ENCODE peak calls at places on chromosomes 5 and 9, in four cellular contexts. O is hepatocyte; B is GM23248; A is CD8-positive, alpha-beta T cell. P is an unnamed sample. For H3K4me1 and H3K27me3, the result is how much of the 10 kb centered on the place peaks cover.

GRCh38 chr9:107480386-107480789 is 9.2 kb downstream of the KLF4 start:
- DNase-seq in O (peak), B (peak), A (no peak), P (no peak)

GRCh38 chr9:117344892-117345660 is 69.8 kb downstream of the ASTN2 start:
- DNase-seq in O (peak), B (no peak), A (no peak), P (no peak)

GRCh38 chr5:40672440-40672839 is 7.3 kb upstream of the PTGER4 start:
- DNase-seq in O (no peak), B (no peak), A (no peak), P (no peak)

GRCh38 chr9:81308404-81308803 is 380.9 kb downstream of the TLE1 start:
- DNase-seq in O (no peak), B (no peak), A (no peak), P (no peak)

GRCh38 chr5:180286-180918 is 10.9 kb upstream of the LRRC14B start:
- DNase-seq in O (no peak), B (no peak), A (no peak), P (no peak)

GRCh38 chr9:86671018-86671417 is 276.3 kb downstream of the GAS1 start:
- DNase-seq in O (no peak), B (no peak), A (no peak), P (no peak)

GRCh38 chr5:86137297-86137696 is 480.4 kb upstream of the COX7C start:
- DNase-seq in O (no peak), B (no peak), A (no peak), P (no peak)

GRCh38 chr9:126488310-126488709 is 125.4 kb upstream of the LMX1B start:
- DNase-seq in O (no peak), B (no peak), A (no peak), P (no peak)

DNA sequence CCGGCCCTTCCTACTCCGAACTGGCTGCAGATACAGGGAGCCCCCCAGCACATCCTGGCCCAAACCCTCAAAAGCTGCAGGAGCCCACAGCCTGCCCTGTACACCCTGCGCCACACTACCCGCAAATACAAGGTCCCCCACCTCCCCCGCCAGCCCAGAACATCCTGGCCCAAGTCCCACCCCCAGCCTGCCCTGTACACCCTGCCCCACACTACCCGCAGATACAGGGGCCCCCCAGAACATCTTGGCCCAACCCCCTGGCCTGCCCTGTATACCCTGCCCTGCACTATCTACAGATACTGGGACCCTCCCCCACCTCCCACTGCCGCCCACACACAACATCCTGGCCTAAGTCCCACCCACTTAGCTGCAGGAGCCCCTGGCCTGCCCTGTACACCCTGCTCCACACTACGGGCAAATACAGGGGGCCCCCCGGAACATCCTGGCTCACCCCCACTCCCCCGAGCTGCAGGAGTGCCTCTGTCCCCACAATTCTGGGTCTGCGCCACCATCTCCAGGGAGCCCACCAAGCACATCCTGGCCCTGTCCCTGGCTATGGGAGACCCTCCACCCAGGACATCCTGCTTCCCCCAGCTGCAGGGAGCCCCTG is 8.3 kb downstream of the LPCAT1 start:
- DNase-seq in O (no peak), B (no peak), A (peak), P (no peak)
- H3K27ac ChIP-seq in O (peak), B (peak), A (no peak), P (no peak)

DNA sequence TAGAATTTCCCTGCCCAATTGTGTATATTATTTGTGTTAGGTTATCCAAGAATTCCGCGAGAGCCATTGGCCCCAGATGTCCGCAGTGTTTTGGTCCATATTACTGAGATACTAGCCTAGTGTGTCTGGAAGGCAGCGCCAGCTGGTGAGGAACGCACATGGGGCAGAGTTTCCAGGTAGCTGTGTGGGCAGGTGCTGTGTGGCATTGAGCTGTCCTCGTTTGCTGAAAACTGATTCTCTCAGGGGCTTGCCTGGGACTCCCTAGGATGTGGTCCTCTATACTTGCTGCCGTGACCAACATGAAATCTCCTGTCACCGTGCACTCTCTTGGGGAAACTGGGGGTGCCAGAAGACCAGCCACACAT is 288.7 kb downstream of the FANCC start:
- DNase-seq in O (no peak), B (no peak), A (no peak), P (no peak)
- H3K4me1 ChIP-seq in O (half or more), B (half or more), A (under half), P (under half)

GRCh38 chr9:105146677-105147076 is 97.8 kb upstream of the SLC44A1 start:
- DNase-seq in O (no peak), B (no peak), A (no peak), P (no peak)
- H3K27me3 ChIP-seq in O (under half), B (under half), A (under half), P (under half)

GRCh38 chr5:179266291-179267070 is 78.8 kb downstream of the ADAMTS2 start:
- DNase-seq in O (peak), B (peak), A (no peak), P (no peak)

GRCh38 chr5:179263391-179264052 is 81.7 kb downstream of the ADAMTS2 start:
- DNase-seq in O (no peak), B (no peak), A (no peak), P (no peak)

GRCh38 chr5:179264053-179264540 is 81.2 kb downstream of the ADAMTS2 start:
- DNase-seq in O (no peak), B (no peak), A (no peak), P (no peak)

GRCh38 chr5:179265529-179266290 is 79.6 kb downstream of the ADAMTS2 start:
- DNase-seq in O (peak), B (peak), A (no peak), P (peak)

GRCh38 chr5:179264641-179265528 is 80.4 kb downstream of the ADAMTS2 start:
- DNase-seq in O (no peak), B (no peak), A (no peak), P (no peak)
- H3K27ac ChIP-seq in O (peak), B (peak), A (no peak), P (no peak)

DNA sequence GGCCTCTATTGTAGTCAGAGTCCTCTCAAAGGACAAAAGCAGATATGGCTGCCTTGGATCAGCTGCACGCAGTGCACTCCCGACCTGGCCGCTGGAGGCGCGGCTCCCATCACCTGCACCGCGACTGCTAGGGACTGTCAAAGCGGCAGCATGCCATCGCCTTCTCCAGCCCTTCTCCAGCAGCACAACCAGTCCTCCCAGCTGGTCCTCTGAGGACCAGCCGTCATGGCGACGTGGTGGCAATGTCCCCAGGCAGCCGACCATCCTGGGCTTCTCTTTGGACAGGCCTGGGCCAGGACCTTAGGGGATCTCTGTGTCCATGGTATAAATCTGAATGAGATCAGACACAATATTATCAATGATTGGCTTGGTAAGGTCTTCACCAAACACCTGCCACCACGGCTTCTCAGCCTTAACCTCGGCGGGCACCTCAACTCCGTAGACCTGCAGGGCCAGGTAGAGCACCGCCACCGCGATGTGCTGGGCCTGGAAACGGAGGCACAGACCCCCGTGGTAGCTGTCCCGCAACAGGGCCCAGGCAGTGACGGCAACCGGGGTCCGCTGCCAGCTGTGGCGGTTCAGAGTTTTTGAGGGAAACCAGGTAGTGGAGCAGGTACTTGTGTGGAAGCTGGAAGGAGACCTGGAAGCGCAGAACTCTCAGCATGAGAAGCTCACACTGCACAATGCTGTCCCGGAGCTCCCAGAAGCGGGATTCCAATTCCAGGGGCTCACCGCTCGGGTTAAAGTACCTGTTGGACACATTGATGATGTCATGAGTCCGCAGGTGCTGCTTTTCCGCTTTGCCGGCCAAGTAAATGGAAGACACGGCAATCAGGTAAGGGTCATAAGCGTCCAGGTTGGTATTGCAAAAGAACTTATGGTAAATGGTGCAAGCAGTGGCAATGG is 8.5 kb downstream of the DUSP1 start:
- DNase-seq in O (no peak), B (no peak), A (no peak), P (no peak)
- H3K4me1 ChIP-seq in O (under half), B (under half), A (under half), P (under half)

DNA sequence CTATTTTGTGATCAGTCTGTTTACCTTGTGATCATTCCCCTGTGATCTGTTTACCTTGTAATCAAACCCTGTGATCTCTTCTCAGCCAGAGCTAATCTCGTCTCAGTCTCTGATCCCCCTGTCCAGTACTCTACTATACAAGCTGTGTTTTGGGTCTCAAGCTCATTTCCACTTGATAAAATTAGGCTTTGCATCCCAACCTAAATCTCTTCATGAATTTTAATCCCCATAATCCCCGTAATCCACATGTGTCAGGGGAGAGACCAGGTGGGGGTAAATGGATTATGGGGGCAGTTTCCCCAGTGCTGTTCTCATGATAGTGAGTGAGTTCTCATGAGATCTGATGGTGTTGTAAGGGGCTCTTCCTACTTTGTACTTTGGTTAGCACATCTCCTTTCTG is 157.2 kb downstream of the PRR16 start:
- DNase-seq in O (no peak), B (no peak), A (no peak), P (no peak)
- H3K27me3 ChIP-seq in O (under half), B (under half), A (under half), P (under half)

DNA sequence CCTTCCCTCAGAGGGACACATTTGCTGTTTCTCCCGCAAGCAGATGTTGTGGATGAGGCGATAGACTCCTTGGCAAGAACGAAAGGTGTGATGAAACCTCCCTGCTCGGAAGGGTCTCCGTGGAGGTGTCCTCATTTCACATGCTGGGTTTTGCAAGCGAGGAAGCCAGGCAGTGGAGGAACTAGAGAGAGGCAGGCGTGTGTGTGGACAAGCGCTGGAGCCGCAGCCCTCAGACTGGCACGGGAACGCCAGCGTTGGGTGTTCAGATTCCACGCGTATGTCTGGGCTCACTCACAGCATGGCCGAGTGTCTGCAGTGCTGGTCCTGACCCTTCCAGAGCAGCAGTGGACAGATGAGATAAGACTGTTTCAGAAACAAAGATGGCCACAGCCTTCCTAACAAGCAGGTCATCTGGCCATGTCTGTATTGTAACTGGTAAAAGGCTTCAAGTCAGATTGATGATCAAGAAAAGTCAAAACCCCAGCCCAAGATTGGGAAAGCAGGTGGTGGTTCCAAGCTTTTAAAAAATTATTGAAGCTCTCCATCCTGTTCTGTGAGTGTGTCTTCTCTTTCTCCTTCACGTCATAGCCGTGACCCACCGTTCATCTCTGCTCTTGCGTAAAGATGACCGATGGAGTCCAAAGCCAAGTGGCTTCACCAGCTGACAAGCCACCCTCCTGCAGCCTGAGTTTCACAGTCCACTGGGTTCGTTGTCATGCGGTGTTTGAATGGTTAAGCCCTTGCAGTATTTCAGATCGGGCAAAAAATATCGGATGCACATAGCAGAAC is 34.9 kb upstream of the NCS1 start:
- DNase-seq in O (no peak), B (peak), A (no peak), P (no peak)
- H3K27ac ChIP-seq in O (peak), B (peak), A (no peak), P (no peak)